ENCODE peak calls at places on chromosomes 7 and 10, in eight cellular contexts. N is NB4; D is cardiac fibroblast; S is thyroid gland; O is CD4-positive, alpha-beta T cell; Q is astrocyte of the cerebellum; E is bronchial epithelial cell; Z is PC-3. V is an unnamed sample.

GRCh38 chr10:86364551-86365345 is 1.8 kb downstream of the GRID1 start:
- DNase-seq in N (peak), D (no peak), S (peak), O (no peak), Q (no peak), E (no peak), Z (no peak), V (no peak)

GRCh38 chr10:1115262-1115955 is 59.2 kb downstream of the WDR37 start:
- DNase-seq in N (no peak), D (no peak), S (no peak), O (no peak), Q (no peak), E (no peak), Z (no peak), V (no peak)

GRCh38 chr10:17290226-17290625 is 62.2 kb downstream of the VIM start:
- DNase-seq in N (peak), D (peak), S (no peak), O (no peak), Q (no peak), E (peak), Z (peak), V (peak)

GRCh38 chr10:127228195-127228785 is 31.9 kb upstream of the INSYN2A start:
- DNase-seq in N (peak), D (no peak), S (no peak), O (no peak), Q (no peak), E (no peak), Z (no peak), V (no peak)

GRCh38 chr10:1399431-1400120 is 337.7 kb downstream of the ADARB2 start:
- DNase-seq in N (no peak), D (no peak), S (no peak), O (no peak), Q (no peak), E (no peak), Z (no peak), V (peak)

GRCh38 chr10:124049484-124049883 is 43.9 kb downstream of the CHST15 start:
- DNase-seq in N (no peak), D (no peak), S (no peak), O (no peak), Q (no peak), E (peak), Z (peak), V (peak)

GRCh38 chr7:30990316-30991029 is 26.7 kb downstream of the GHRHR start:
- DNase-seq in N (no peak), D (no peak), S (no peak), O (no peak), Q (no peak), E (no peak), Z (no peak), V (no peak)

GRCh38 chr10:24446739-24447138 is 237.8 kb downstream of the KIAA1217 start:
- DNase-seq in N (peak), D (peak), S (no peak), O (no peak), Q (peak), E (no peak), Z (peak), V (peak)

GRCh38 chr7:7564323-7564780 is 2.3 kb upstream of the MIOS start:
- DNase-seq in N (peak), D (peak), S (no peak), O (no peak), Q (no peak), E (peak), Z (peak), V (peak)

GRCh38 chr10:81873932-81874816 is 820 bp upstream of the NRG3 start:
- DNase-seq in N (no peak), D (peak), S (peak), O (no peak), Q (peak), E (peak), Z (no peak), V (no peak)

GRCh38 chr7:108062250-108063014 is 59.5 kb upstream of the LAMB1 start:
- DNase-seq in N (no peak), D (no peak), S (peak), O (no peak), Q (no peak), E (peak), Z (peak), V (peak)

GRCh38 chr7:107998150-107998549 is 4.8 kb downstream of the LAMB1 start:
- DNase-seq in N (no peak), D (no peak), S (no peak), O (no peak), Q (no peak), E (peak), Z (peak), V (peak)

GRCh38 chr10:6296456-6297214 is 93.9 kb downstream of the PFKFB3 start:
- DNase-seq in N (no peak), D (no peak), S (no peak), O (no peak), Q (no peak), E (no peak), Z (no peak), V (no peak)

GRCh38 chr10:3877092-3878000 is 92.3 kb upstream of the KLF6 start:
- DNase-seq in N (no peak), D (peak), S (no peak), O (no peak), Q (no peak), E (peak), Z (peak), V (no peak)

GRCh38 chr10:124653811-124654651 is 90.1 kb downstream of the FAM53B start:
- DNase-seq in N (no peak), D (no peak), S (peak), O (no peak), Q (no peak), E (peak), Z (no peak), V (peak)

GRCh38 chr7:157496426-157497275 is 159.8 kb downstream of the DNAJB6 start:
- DNase-seq in N (no peak), D (no peak), S (no peak), O (no peak), Q (no peak), E (no peak), Z (no peak), V (no peak)

GRCh38 chr10:26698909-26699308 is 1.4 kb downstream of the PDSS1 start:
- DNase-seq in N (no peak), D (no peak), S (no peak), O (no peak), Q (no peak), E (no peak), Z (no peak), V (no peak)

GRCh38 chr7:69803699-69804516 is 205.6 kb downstream of the AUTS2 start:
- DNase-seq in N (no peak), D (no peak), S (no peak), O (no peak), Q (no peak), E (no peak), Z (no peak), V (no peak)

GRCh38 chr10:67518756-67519155 is 177.2 kb downstream of the CTNNA3 start:
- DNase-seq in N (no peak), D (no peak), S (no peak), O (no peak), Q (no peak), E (peak), Z (peak), V (no peak)

GRCh38 chr7:1555046-1555812 is 776 bp downstream of the TMEM184A start:
- DNase-seq in N (peak), D (peak), S (no peak), O (no peak), Q (no peak), E (peak), Z (peak), V (peak)

GRCh38 chr7:106604303-106604918 is 56.5 kb downstream of the CCDC71L start:
- DNase-seq in N (peak), D (no peak), S (no peak), O (no peak), Q (no peak), E (peak), Z (no peak), V (peak)

GRCh38 chr10:99832439-99832838 is 50.0 kb downstream of the ABCC2 start:
- DNase-seq in N (no peak), D (no peak), S (no peak), O (no peak), Q (no peak), E (no peak), Z (no peak), V (no peak)

GRCh38 chr7:104943502-104944343 is 70.3 kb upstream of the KMT2E start:
- DNase-seq in N (peak), D (peak), S (peak), O (peak), Q (peak), E (peak), Z (no peak), V (peak)

GRCh38 chr7:69564454-69565417 is 33.5 kb upstream of the AUTS2 start:
- DNase-seq in N (peak), D (peak), S (peak), O (no peak), Q (peak), E (no peak), Z (no peak), V (no peak)

DNA sequence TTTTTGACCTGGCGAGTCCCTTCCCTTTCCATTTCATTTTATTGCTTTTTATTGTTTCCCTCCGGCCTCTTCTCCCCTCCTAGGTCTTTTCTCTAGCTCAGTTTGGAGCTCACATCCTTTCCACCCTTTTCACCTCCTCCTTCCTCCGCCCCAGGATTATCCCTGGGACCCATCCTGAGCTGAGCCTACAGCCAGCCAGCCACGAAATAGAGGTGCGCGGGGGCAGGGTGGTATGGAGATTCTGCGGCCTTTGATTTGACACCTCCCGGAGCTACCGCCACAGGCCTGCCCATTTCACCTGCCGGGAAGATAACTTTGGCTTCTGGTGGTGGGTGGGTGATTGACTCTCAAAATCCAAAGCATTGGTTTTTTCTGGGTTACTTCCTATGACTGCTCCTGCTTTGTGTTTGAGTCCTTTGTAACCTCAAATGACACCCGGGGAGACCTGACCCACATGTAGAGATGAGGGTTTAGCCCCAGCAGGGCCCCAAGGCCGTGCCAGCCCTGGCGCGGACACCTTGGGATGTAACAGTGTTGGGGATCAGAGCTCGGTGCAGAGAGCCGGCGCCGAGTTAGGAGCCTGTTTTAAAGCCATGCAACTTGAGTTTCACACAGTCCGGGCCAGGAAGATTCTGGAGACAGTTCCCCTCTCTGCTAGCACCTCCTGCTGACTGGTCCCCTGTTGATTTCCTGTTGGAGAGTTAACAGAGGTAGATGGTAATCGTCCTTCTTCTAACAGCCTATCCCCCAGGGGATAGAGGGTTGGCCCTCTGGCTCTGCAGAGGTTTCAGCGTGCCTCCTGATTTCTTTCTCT is 1.5 kb downstream of the DUSP5 start:
- DNase-seq in N (peak), D (no peak), S (peak), O (peak), Q (no peak), E (peak), Z (peak), V (peak)
- TF ChIP-seq CTCF in N (peak), D (peak), S (no peak), O (no peak), Q (peak), E (peak), Z (peak), V (peak)

GRCh38 chr10:89701238-89702120 is at the start of gene KIF20B:
- DNase-seq in N (peak), D (peak), S (peak), O (peak), Q (peak), E (peak), Z (peak), V (peak)
- TF ChIP-seq CTCF in N (peak), D (peak), S (peak), O (peak), Q (peak), E (peak), Z (peak), V (no peak)

DNA sequence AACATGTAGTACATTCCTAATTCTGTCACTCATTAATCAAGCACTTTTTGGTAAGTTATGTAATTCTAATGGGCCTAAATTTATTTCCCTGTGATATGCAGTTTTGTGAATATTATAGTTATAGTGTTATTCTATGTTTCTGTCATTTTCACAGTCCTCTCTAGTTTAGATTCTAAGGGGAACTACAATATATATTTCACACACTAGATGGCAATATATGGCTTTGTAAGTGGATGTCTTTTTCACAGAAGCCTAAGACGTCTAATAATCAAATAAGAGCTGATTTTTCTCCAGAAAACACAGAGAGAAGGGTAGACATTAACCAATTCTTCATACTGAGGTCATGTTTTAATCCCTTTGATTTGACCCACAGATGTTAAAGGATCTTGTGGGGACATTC is 18.0 kb downstream of the RNLS start:
- DNase-seq in N (peak), D (peak), S (no peak), O (no peak), Q (peak), E (peak), Z (no peak), V (peak)
- TF ChIP-seq CTCF in N (no peak), D (peak), S (no peak), O (peak), Q (peak), E (no peak), Z (no peak), V (peak)

DNA sequence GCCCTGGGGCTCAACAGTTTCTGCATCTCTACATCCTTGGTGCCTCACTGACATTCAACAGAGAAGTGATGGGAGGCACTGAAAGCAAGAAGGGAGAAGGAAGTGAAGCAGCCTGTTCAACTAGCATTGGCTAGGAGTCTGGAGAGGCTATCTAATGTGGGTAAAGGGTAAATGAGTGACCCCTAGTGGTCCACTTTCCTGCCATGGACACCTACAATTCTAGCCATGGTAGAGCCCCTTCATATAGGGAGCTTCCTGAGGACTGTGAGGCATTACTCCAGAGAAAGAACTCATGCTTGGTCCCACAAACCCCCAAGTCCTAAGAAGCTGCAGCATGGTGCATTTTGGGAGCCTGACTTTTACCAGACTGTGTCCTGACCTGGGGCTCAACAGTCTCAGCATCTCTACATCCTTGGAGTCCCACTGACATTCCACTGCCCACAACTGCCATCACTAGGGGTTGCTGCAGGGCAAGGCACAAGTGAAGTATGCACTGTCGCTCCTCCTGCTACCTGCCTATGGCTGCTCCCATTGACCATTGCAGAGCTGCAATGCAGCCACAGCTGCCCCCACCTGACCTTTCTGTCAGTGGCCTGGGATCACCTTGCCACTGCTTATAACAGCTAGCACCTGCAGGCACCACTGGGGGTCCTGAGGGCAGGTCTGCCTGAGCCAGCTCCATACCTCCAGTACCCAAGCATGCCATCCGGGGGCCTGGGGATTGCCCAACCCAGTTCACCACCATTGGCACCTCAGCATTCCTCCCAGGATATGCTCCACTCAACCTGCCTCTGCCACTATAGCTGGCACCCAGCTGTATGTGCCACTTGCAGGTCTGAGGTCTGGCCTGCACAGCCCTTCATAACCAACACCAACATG is 44.1 kb upstream of the CDK6 start:
- DNase-seq in N (peak), D (peak), S (no peak), O (no peak), Q (no peak), E (peak), Z (peak), V (peak)
- TF ChIP-seq CTCF in N (peak), D (peak), S (peak), O (no peak), Q (peak), E (no peak), Z (peak), V (no peak)

DNA sequence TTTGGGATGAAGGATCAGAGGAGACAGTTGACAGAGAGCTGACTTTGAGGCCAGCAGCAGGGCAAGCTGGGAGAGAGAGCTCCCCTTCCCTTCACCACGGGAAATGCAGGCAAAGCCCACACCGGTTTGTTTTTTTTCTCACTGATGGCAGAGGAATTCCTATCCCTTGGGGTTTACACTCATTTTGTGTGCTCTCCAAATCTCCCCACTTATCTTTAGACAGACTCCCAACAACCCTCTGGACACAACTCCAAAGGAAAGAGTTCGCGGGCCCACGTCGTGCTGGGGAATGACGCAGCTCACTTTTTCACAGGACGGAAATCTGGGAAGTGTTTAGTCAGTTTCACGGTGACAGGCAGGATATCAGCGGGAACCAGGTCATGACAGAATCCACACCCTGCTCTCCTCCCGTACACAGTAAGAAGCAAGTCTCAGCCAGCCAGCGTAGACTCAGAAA is 68.3 kb upstream of the FAM171A1 start:
- DNase-seq in N (no peak), D (peak), S (peak), O (no peak), Q (no peak), E (peak), Z (no peak), V (no peak)
- TF ChIP-seq CTCF in N (no peak), D (peak), S (peak), O (no peak), Q (peak), E (peak), Z (no peak), V (peak)

DNA sequence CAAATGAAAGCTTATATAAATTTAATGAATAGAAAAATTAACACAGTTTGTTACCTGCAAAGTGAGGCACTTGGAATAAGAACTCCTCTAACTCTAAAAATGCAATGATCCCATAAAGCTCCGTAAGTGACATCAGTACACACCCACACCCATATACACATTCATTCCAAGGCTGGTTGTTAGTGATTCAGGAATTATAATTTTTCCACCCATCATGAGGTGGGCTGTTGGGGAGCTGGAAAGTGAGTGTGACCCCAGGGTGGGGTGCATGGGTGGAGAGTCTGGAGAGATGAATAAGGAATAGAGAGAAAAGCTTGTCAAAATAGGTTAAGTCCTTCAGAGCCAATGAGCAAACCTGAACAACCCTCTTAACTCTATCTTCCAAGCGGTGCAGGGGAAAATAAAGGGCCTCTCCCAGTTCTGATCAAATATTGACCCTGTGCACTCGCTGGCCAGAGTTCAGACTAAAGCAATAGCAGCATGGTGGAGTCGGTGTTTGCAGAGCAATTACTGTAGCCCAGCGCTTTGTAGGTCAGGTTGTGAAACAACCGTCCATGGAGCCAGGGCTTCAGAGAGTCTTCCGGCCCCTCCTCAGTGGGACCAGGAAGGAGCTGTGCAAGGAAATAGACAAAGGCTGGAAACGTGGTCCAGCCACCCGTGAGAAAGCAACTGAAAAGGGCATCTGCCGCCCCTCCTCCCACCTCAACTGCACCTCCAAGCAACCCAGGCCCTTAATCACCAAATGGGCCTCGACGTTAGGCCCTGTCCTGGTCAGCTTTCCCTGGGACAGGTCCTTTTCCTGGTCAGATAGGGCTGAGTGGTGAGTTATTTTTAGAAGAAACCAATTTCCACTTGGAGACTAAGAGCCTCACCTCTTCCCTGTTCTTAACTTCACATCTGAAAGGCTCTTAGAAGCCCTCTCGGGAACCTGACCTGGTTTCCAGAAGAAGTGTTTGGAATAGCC is 61.2 kb downstream of the SH3PXD2A start:
- DNase-seq in N (no peak), D (no peak), S (no peak), O (no peak), Q (no peak), E (no peak), Z (peak), V (no peak)
- TF ChIP-seq CTCF in N (no peak), D (no peak), S (no peak), O (no peak), Q (no peak), E (no peak), Z (no peak), V (no peak)

GRCh38 chr7:21566094-21566493 is 23.3 kb downstream of the DNAH11 start:
- DNase-seq in N (no peak), D (no peak), S (no peak), O (no peak), Q (no peak), E (no peak), Z (peak), V (no peak)

GRCh38 chr7:21572914-21573313 is 30.1 kb downstream of the DNAH11 start:
- DNase-seq in N (no peak), D (no peak), S (no peak), O (no peak), Q (no peak), E (no peak), Z (no peak), V (no peak)

GRCh38 chr7:21572331-21572730 is 29.5 kb downstream of the DNAH11 start:
- DNase-seq in N (no peak), D (no peak), S (no peak), O (no peak), Q (no peak), E (no peak), Z (no peak), V (no peak)

GRCh38 chr7:21565614-21566013 is 22.8 kb downstream of the DNAH11 start:
- DNase-seq in N (no peak), D (no peak), S (no peak), O (no peak), Q (no peak), E (no peak), Z (no peak), V (no peak)

GRCh38 chr7:21568762-21569161 is 25.9 kb downstream of the DNAH11 start:
- DNase-seq in N (peak), D (no peak), S (no peak), O (no peak), Q (no peak), E (peak), Z (peak), V (peak)
- TF ChIP-seq CTCF in N (peak), D (peak), S (peak), O (no peak), Q (peak), E (peak), Z (peak), V (peak)

V was measured in MCF 10A.